ENCODE peak calls at places on chromosomes 6 and 20, in five cellular contexts. C, Y, K, T and S are unnamed samples.

GRCh38 chr6:52221302-52221701 is 23.0 kb downstream of the IL17F start:
- DNase-seq in T (no peak), K (no peak), Y (no peak), C (no peak), S (no peak)

GRCh38 chr6:80440496-80441160 is 334.2 kb downstream of the BCKDHB start:
- DNase-seq in C (no peak), T (no peak), Y (no peak), K (no peak), S (no peak)

GRCh38 chr6:7765575-7766325 is 39.9 kb downstream of the BMP6 start:
- DNase-seq in T (no peak), K (no peak), C (no peak), Y (no peak), S (no peak)

GRCh38 chr20:40880063-40880715 is 148.4 kb upstream of the TOP1 start:
- DNase-seq in T (no peak), Y (no peak), C (no peak), K (no peak), S (no peak)

GRCh38 chr20:23655551-23656211 is 17.9 kb upstream of the CST3 start:
- DNase-seq in T (no peak), C (no peak), K (no peak), Y (no peak), S (no peak)

GRCh38 chr6:62009445-62009844 is 276.6 kb downstream of the KHDRBS2 start:
- DNase-seq in Y (no peak), C (no peak), K (no peak), T (no peak), S (no peak)

GRCh38 chr20:35226126-35226774 is at the start of gene MMP24:
- DNase-seq in Y (no peak), K (no peak), T (no peak), C (peak; percentile 46), S (no peak)

GRCh38 chr6:38375341-38375740 is 264.4 kb downstream of the BTBD9 start:
- DNase-seq in K (no peak), Y (no peak), C (no peak), T (no peak), S (no peak)

GRCh38 chr20:15406072-15406471 is 1068.7 kb upstream of the FLRT3 start:
- DNase-seq in C (no peak), T (no peak), Y (no peak), K (no peak), S (no peak)

GRCh38 chr6:168462454-168462853 is 21.5 kb downstream of the SMOC2 start:
- DNase-seq in C (no peak), Y (no peak), T (no peak), K (no peak), S (no peak)

GRCh38 chr6:97052152-97052787 is 127.7 kb downstream of the KLHL32 start:
- DNase-seq in C (no peak), K (no peak), Y (no peak), T (no peak), S (no peak)

GRCh38 chr20:458766-459165 is 3.6 kb downstream of the TBC1D20 start:
- DNase-seq in K (no peak), Y (no peak), C (no peak), T (no peak), S (no peak)

GRCh38 chr6:13767121-13767794 is 47.1 kb downstream of the MCUR1 start:
- DNase-seq in C (peak; percentile 50), T (no peak), Y (no peak), K (no peak), S (peak; percentile 54)

GRCh38 chr20:2746636-2747265 is 53.7 kb downstream of the CPXM1 start:
- DNase-seq in Y (no peak), K (no peak), C (no peak), T (no peak), S (no peak)

GRCh38 chr6:156618600-156619205 is 158.5 kb upstream of the ARID1B start:
- DNase-seq in C (peak; percentile 63), Y (peak; percentile 8), T (no peak), K (peak; percentile 7), S (no peak)

GRCh38 chr6:87682310-87682709 is 19.7 kb downstream of the AKIRIN2 start:
- DNase-seq in Y (no peak), K (no peak), T (no peak), C (no peak), S (no peak)

GRCh38 chr6:126546771-126547170 is 206.9 kb downstream of the CENPW start:
- DNase-seq in C (no peak), T (no peak), K (no peak), Y (no peak), S (no peak)

GRCh38 chr6:3165631-3166534 is 8.5 kb upstream of the TUBB2A start:
- DNase-seq in C (no peak), T (peak; percentile 54), Y (peak; percentile 29), K (peak; percentile 67), S (peak; percentile 91)

GRCh38 chr6:149422581-149422980 is 22.5 kb downstream of the SUMO4 start:
- DNase-seq in T (no peak), Y (no peak), K (no peak), C (no peak), S (no peak)

GRCh38 chr6:83183082-83183828 is 9.8 kb downstream of the PGM3 start:
- DNase-seq in T (peak; percentile 13), Y (no peak), C (no peak), K (no peak), S (peak; percentile 99)

GRCh38 chr6:35735452-35735851 is 1.4 kb upstream of the ARMC12 start:
- DNase-seq in K (no peak), C (no peak), Y (no peak), T (no peak), S (no peak)

GRCh38 chr20:23746321-23746720 is 4.4 kb downstream of the CST1 start:
- DNase-seq in Y (no peak), C (no peak), T (no peak), K (no peak), S (no peak)

GRCh38 chr6:82570083-82570482 is 206.5 kb downstream of the TPBG start:
- DNase-seq in C (no peak), K (no peak), Y (no peak), T (no peak), S (no peak)

GRCh38 chr6:81929828-81930227 is 177.3 kb upstream of the TENT5A start:
- DNase-seq in T (no peak), C (no peak), K (no peak), Y (no peak), S (no peak)

GRCh38 chr6:136016228-136017225 is 165.0 kb downstream of the PDE7B start:
- DNase-seq in C (peak; percentile 31), Y (no peak), T (no peak), K (no peak), S (no peak)

GRCh38 chr20:50855498-50856474 is 60.9 kb downstream of the BCAS4 start:
- DNase-seq in T (peak; percentile 39), C (peak; percentile 68), Y (no peak), K (no peak), S (no peak)

GRCh38 chr20:12173333-12173732 is 255.6 kb downstream of the BTBD3 start:
- DNase-seq in Y (no peak), K (no peak), T (no peak), C (no peak), S (no peak)

GRCh38 chr20:12179692-12180091 is 262.0 kb downstream of the BTBD3 start:
- DNase-seq in C (no peak), T (no peak), K (no peak), Y (no peak), S (no peak)

GRCh38 chr20:12177657-12178293 is 260.1 kb downstream of the BTBD3 start:
- DNase-seq in C (no peak), T (no peak), Y (no peak), K (no peak), S (no peak)

GRCh38 chr20:12171927-12172581 is 254.4 kb downstream of the BTBD3 start:
- DNase-seq in K (no peak), Y (no peak), C (no peak), T (no peak), S (peak; percentile 78)

GRCh38 chr20:12175538-12175937 is 257.8 kb downstream of the BTBD3 start:
- DNase-seq in T (no peak), K (no peak), C (no peak), Y (no peak), S (no peak)
- H2BK12ac ChIP-seq in T (no peak overlapping the region), K (no peak overlapping the region), C (no peak overlapping the region), Y (no peak overlapping the region), S (no peak overlapping the region)

DNA sequence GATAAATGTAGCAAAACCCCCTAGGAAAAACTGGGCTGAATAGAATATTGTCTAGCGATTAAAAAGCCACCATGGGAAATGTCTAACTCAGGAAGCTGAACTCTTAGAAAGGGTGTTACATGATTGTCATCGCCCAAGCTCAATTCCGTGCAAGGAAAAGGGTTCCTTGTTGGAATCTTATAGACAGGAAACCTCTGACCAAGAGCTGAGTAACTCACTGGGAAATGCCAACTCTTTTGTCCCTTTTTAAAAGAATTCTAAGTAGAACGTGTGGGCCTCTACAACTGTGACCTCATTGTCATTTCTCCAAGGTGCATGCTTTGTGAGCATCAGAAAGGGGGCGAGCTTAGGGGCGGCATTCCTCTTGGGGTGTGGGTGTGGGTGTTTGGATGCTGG is 88.1 kb downstream of the SYNJ2 start:
- DNase-seq in K (no peak), C (no peak), T (no peak), Y (no peak), S (peak; percentile 37)
- H2BK120ac ChIP-seq in K (no peak overlapping the region), C (no peak overlapping the region), T (no peak overlapping the region), Y (no peak overlapping the region), S (no peak overlapping the region)

DNA sequence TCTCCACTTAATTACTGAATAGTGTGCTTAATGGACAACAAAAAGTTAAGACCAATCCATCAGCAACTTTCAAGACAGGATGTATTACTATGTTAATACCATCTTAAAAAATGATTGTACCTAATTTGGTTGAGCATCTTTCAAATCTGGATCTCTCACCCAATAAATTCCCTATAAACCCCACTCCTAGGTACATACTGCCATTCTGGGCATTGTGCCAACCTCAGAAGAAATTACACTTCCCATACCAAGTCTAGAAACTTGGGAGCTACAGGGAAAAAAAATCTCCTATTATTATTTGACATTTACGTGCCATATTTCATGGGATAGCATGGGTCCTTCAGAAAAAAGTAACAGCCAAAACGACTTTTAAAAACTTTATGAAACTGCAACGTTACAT is 5.1 kb downstream of the SYNCRIP start:
- DNase-seq in Y (no peak), T (no peak), K (no peak), C (no peak), S (no peak)
- H3K4me1 ChIP-seq in Y (peaks cover 5% of the 10 kb centered on the region), T (no peaks in the 10 kb centered on the region), K (no peaks in the 10 kb centered on the region), C (no peaks in the 10 kb centered on the region), S (peaks cover 8% of the 10 kb centered on the region)

DNA sequence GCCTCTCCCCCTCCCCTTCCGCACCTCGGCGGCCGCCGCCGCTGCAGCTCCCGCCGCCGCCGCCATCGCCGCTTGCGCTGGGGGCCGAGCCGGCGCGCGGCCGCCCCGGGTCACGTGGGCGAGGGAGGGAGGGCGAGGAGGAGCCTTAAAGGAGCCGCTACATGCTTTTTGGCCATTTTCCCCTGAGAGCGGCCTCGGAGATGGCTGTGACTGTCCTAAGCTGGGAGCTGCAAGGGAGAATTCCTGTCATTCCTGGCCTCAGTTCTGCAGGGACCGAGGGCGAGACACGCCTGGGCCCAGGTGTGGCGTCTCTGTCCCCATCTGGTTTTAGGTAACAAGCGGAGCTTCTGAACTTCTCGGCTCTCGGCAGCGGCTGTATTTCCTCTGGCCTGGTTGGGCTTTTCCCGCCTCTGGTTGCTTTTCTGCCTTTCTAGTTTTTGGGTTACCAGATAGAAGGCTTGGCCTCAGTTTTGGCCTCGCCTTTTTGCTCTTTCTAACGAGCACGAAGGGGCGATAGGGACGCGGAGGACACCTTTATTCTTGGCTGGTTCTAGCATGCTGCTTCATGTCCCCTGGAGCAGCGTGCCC is at the start of gene EHMT2:
- DNase-seq in T (peak; percentile 69), K (no peak), Y (peak; percentile 85), C (peak; percentile 86), S (peak; percentile 83)
- H2BK12ac ChIP-seq in T (no peak within 1 kb of the TSS), K (no peak within 1 kb of the TSS), Y (no peak within 1 kb of the TSS), C (no peak within 1 kb of the TSS), S (peak within 1 kb of the TSS; percentile 87)

GRCh38 chr20:63525185-63525584 is 4.6 kb downstream of the PPDPF start:
- DNase-seq in Y (no peak), K (no peak), C (no peak), T (no peak), S (no peak)
- H2BK120ac ChIP-seq in Y (no peak overlapping the region), K (no peak overlapping the region), C (no peak overlapping the region), T (no peak overlapping the region), S (no peak overlapping the region)

GRCh38 chr6:44122821-44123220 is 4.4 kb downstream of the MRPL14 start:
- DNase-seq in C (no peak), T (no peak), K (no peak), Y (no peak), S (peak; percentile 35)
- H3K4me1 ChIP-seq in C (peaks cover 2% of the 10 kb centered on the region), T (no peaks in the 10 kb centered on the region), K (peaks cover 11% of the 10 kb centered on the region), Y (peaks cover 24% of the 10 kb centered on the region), S (peaks cover 21% of the 10 kb centered on the region)